ENCODE peak calls at places on chromosomes 4 and X, in seven cellular contexts. L is Caco-2, Z is dorsolateral prefrontal cortex, A is NCI-H1436, R is HEK293T, K is SK-N-SH, T is lower lobe of right lung. V is an unnamed sample.

GRCh38 chr4:23837366-23837765 is 52.5 kb downstream of the PPARGC1A start:
- DNase-seq in L (no peak), Z (no peak), A (no peak), R (no peak), K (no peak), T (no peak), V (no peak)

GRCh38 chr4:8238061-8238511 is 31.5 kb upstream of the HTRA3 start:
- DNase-seq in L (peak), Z (no peak), A (no peak), R (no peak), K (no peak), T (peak), V (no peak)

GRCh38 chr4:87382931-87383330 is 8.1 kb downstream of the HSD17B11 start:
- DNase-seq in L (no peak), Z (no peak), A (no peak), R (no peak), K (no peak), T (no peak), V (no peak)

GRCh38 chr4:8610858-8611610 is 18.5 kb downstream of the CPZ start:
- DNase-seq in L (no peak), Z (no peak), A (no peak), R (no peak), K (no peak), T (no peak), V (no peak)

GRCh38 chr4:8465615-8466611 is 25.3 kb downstream of the TRMT44 start:
- DNase-seq in L (no peak), Z (no peak), A (no peak), R (no peak), K (no peak), T (no peak), V (no peak)

GRCh38 chr4:153486281-153487151 is 20.4 kb downstream of the TMEM131L start:
- DNase-seq in L (peak), Z (no peak), A (no peak), R (no peak), K (no peak), T (no peak), V (no peak)

GRCh38 chr4:4574792-4575191 is 32.9 kb upstream of the STX18 start:
- DNase-seq in L (peak), Z (no peak), A (no peak), R (no peak), K (no peak), T (peak), V (no peak)

GRCh38 chrX:154818916-154819770 is 13.9 kb upstream of the MPP1 start:
- DNase-seq in L (no peak), Z (no peak), A (no peak), R (no peak), K (no peak), T (no peak), V (peak)

GRCh38 chr4:67049446-67049845 is 495.9 kb downstream of the CENPC start:
- DNase-seq in L (no peak), Z (no peak), A (no peak), R (no peak), K (no peak), T (no peak), V (no peak)

GRCh38 chr4:128880662-128881061 is 71.2 kb downstream of the JADE1 start:
- DNase-seq in L (no peak), Z (no peak), A (no peak), R (no peak), K (no peak), T (no peak), V (no peak)

GRCh38 chr4:185554243-185555126 is 19.2 kb upstream of the PDLIM3 start:
- DNase-seq in L (no peak), Z (no peak), A (no peak), R (no peak), K (no peak), T (no peak), V (no peak)

GRCh38 chr4:150087007-150087406 is 8.8 kb downstream of the DCLK2 start:
- DNase-seq in L (no peak), Z (no peak), A (no peak), R (no peak), K (no peak), T (no peak), V (no peak)

GRCh38 chrX:50111762-50112161 is 89.0 kb downstream of the AKAP4 start:
- DNase-seq in L (no peak), Z (no peak), A (peak), R (no peak), K (no peak), T (peak), V (no peak)

GRCh38 chrX:111288841-111289240 is 18.6 kb upstream of the CAPN6 start:
- DNase-seq in L (no peak), Z (no peak), A (peak), R (no peak), K (peak), T (no peak), V (peak)

GRCh38 chrX:22300130-22300529 is 27.4 kb downstream of the CBLL2 start:
- DNase-seq in L (no peak), Z (no peak), A (peak), R (peak), K (peak), T (no peak), V (peak)

GRCh38 chr4:125728568-125728967 is 413.8 kb downstream of the FAT4 start:
- DNase-seq in L (no peak), Z (no peak), A (no peak), R (no peak), K (no peak), T (no peak), V (no peak)

GRCh38 chrX:110145854-110146253 is 142.9 kb downstream of the TMEM164 start:
- DNase-seq in L (no peak), Z (no peak), A (no peak), R (peak), K (peak), T (no peak), V (peak)

GRCh38 chrX:135009838-135010237 is 12.5 kb downstream of the RTL8B start:
- DNase-seq in L (no peak), Z (no peak), A (no peak), R (no peak), K (no peak), T (no peak), V (no peak)

GRCh38 chr4:150849016-150849415 is 166.1 kb downstream of the LRBA start:
- DNase-seq in L (no peak), Z (no peak), A (no peak), R (no peak), K (no peak), T (no peak), V (no peak)

V was measured in retina.